ENCODE peak calls at places on chromosome 4, in six cellular contexts. One of them, this sample, is unnamed.

GRCh38 chr4:172311682-172312081 is 498.5 kb downstream of the GALNTL6 start:
- DNase-seq in body of pancreas: no peak
- DNase-seq in tibial nerve: no peak
- DNase-seq in GM12891: no peak
- DNase-seq in transverse colon: no peak
- DNase-seq in heart left ventricle: no peak
- DNase-seq in this sample: no peak

GRCh38 chr4:147285751-147286150 is 195.1 kb upstream of the EDNRA start:
- DNase-seq in body of pancreas: no peak
- DNase-seq in tibial nerve: no peak
- DNase-seq in GM12891: no peak
- DNase-seq in transverse colon: no peak
- DNase-seq in heart left ventricle: no peak
- DNase-seq in this sample: no peak

GRCh38 chr4:102541708-102542107 is 40.5 kb downstream of the NFKB1 start:
- DNase-seq in body of pancreas: no peak
- DNase-seq in tibial nerve: no peak
- DNase-seq in GM12891: no peak
- DNase-seq in transverse colon: peak
- DNase-seq in heart left ventricle: no peak
- DNase-seq in this sample: no peak

GRCh38 chr4:138773321-138773720 is 242.3 kb upstream of the NOCT start:
- DNase-seq in body of pancreas: no peak
- DNase-seq in tibial nerve: no peak
- DNase-seq in GM12891: no peak
- DNase-seq in transverse colon: no peak
- DNase-seq in heart left ventricle: no peak
- DNase-seq in this sample: no peak

GRCh38 chr4:93448691-93449293 is 379.8 kb upstream of the ATOH1 start:
- DNase-seq in body of pancreas: no peak
- DNase-seq in tibial nerve: no peak
- DNase-seq in GM12891: no peak
- DNase-seq in transverse colon: no peak
- DNase-seq in heart left ventricle: no peak
- DNase-seq in this sample: no peak

GRCh38 chr4:51836531-51836930 is 6.4 kb upstream of the DCUN1D4 start:
- DNase-seq in body of pancreas: no peak
- DNase-seq in tibial nerve: no peak
- DNase-seq in GM12891: no peak
- DNase-seq in transverse colon: no peak
- DNase-seq in heart left ventricle: no peak
- DNase-seq in this sample: no peak

GRCh38 chr4:110733901-110734300 is 111.0 kb upstream of the PITX2 start:
- DNase-seq in body of pancreas: no peak
- DNase-seq in tibial nerve: no peak
- DNase-seq in GM12891: no peak
- DNase-seq in transverse colon: no peak
- DNase-seq in heart left ventricle: no peak
- DNase-seq in this sample: no peak

GRCh38 chr4:140637836-140638235 is 69.1 kb upstream of the UCP1 start:
- DNase-seq in body of pancreas: peak
- DNase-seq in tibial nerve: no peak
- DNase-seq in GM12891: no peak
- DNase-seq in transverse colon: peak
- DNase-seq in heart left ventricle: no peak
- DNase-seq in this sample: peak

GRCh38 chr4:165378763-165379631 is at the start of gene CPE:
- DNase-seq in body of pancreas: peak
- DNase-seq in tibial nerve: peak
- DNase-seq in GM12891: peak
- DNase-seq in transverse colon: peak
- DNase-seq in heart left ventricle: peak
- DNase-seq in this sample: peak

GRCh38 chr4:100306018-100306417 is 115.8 kb upstream of the DDIT4L start:
- DNase-seq in body of pancreas: no peak
- DNase-seq in tibial nerve: no peak
- DNase-seq in GM12891: no peak
- DNase-seq in transverse colon: no peak
- DNase-seq in heart left ventricle: no peak
- DNase-seq in this sample: no peak

GRCh38 chr4:52402582-52402981 is 256.5 kb downstream of the USP46 start:
- DNase-seq in body of pancreas: no peak
- DNase-seq in tibial nerve: no peak
- DNase-seq in GM12891: no peak
- DNase-seq in transverse colon: no peak
- DNase-seq in heart left ventricle: no peak
- DNase-seq in this sample: no peak

GRCh38 chr4:57191523-57192034 is 81.4 kb upstream of the IGFBP7 start:
- DNase-seq in body of pancreas: peak
- DNase-seq in tibial nerve: no peak
- DNase-seq in GM12891: no peak
- DNase-seq in transverse colon: peak
- DNase-seq in heart left ventricle: no peak
- DNase-seq in this sample: no peak

GRCh38 chr4:169658196-169658595 is 37.8 kb downstream of the CLCN3 start:
- DNase-seq in body of pancreas: no peak
- DNase-seq in tibial nerve: no peak
- DNase-seq in GM12891: no peak
- DNase-seq in transverse colon: no peak
- DNase-seq in heart left ventricle: no peak
- DNase-seq in this sample: no peak

GRCh38 chr4:108991929-108992328 is 229.1 kb upstream of the ETNPPL start:
- DNase-seq in body of pancreas: no peak
- DNase-seq in tibial nerve: no peak
- DNase-seq in GM12891: no peak
- DNase-seq in transverse colon: no peak
- DNase-seq in heart left ventricle: no peak
- DNase-seq in this sample: no peak

GRCh38 chr4:38455092-38455855 is 208.7 kb upstream of the KLF3 start:
- DNase-seq in body of pancreas: no peak
- DNase-seq in tibial nerve: no peak
- DNase-seq in GM12891: no peak
- DNase-seq in transverse colon: no peak
- DNase-seq in heart left ventricle: no peak
- DNase-seq in this sample: no peak

GRCh38 chr4:147354994-147355393 is 125.9 kb upstream of the EDNRA start:
- DNase-seq in body of pancreas: no peak
- DNase-seq in tibial nerve: no peak
- DNase-seq in GM12891: no peak
- DNase-seq in transverse colon: no peak
- DNase-seq in heart left ventricle: no peak
- DNase-seq in this sample: no peak

GRCh38 chr4:151784676-151785075 is 23.9 kb upstream of the GATB start:
- DNase-seq in body of pancreas: no peak
- DNase-seq in tibial nerve: no peak
- DNase-seq in GM12891: no peak
- DNase-seq in transverse colon: no peak
- DNase-seq in heart left ventricle: no peak
- DNase-seq in this sample: no peak

GRCh38 chr4:151801547-151802516 is 41.0 kb upstream of the GATB start:
- DNase-seq in body of pancreas: peak
- DNase-seq in tibial nerve: peak
- DNase-seq in GM12891: peak
- DNase-seq in transverse colon: peak
- DNase-seq in heart left ventricle: no peak
- DNase-seq in this sample: no peak

GRCh38 chr4:97235516-97235915 is 907.8 kb downstream of the STPG2 start:
- DNase-seq in body of pancreas: no peak
- DNase-seq in tibial nerve: no peak
- DNase-seq in GM12891: no peak
- DNase-seq in transverse colon: no peak
- DNase-seq in heart left ventricle: no peak
- DNase-seq in this sample: no peak

GRCh38 chr4:13536607-13537006 is 7.7 kb downstream of the NKX3-2 start:
- DNase-seq in body of pancreas: no peak
- DNase-seq in tibial nerve: no peak
- DNase-seq in GM12891: no peak
- DNase-seq in transverse colon: no peak
- DNase-seq in heart left ventricle: no peak
- DNase-seq in this sample: no peak

GRCh38 chr4:83339573-83339972 is 4.9 kb upstream of the HPSE start:
- DNase-seq in body of pancreas: no peak
- DNase-seq in tibial nerve: no peak
- DNase-seq in GM12891: no peak
- DNase-seq in transverse colon: no peak
- DNase-seq in heart left ventricle: no peak
- DNase-seq in this sample: no peak

GRCh38 chr4:96407651-96408342 is 567.9 kb downstream of the PDHA2 start:
- DNase-seq in body of pancreas: no peak
- DNase-seq in tibial nerve: no peak
- DNase-seq in GM12891: no peak
- DNase-seq in transverse colon: no peak
- DNase-seq in heart left ventricle: no peak
- DNase-seq in this sample: no peak

GRCh38 chr4:53592686-53593641 is 1.7 kb upstream of the LNX1 start:
- DNase-seq in body of pancreas: peak
- DNase-seq in tibial nerve: no peak
- DNase-seq in GM12891: no peak
- DNase-seq in transverse colon: peak
- DNase-seq in heart left ventricle: peak
- DNase-seq in this sample: no peak

GRCh38 chr4:74930166-74930565 is 2.8 kb upstream of the PARM1 start:
- DNase-seq in body of pancreas: no peak
- DNase-seq in tibial nerve: no peak
- DNase-seq in GM12891: peak
- DNase-seq in transverse colon: no peak
- DNase-seq in heart left ventricle: no peak
- DNase-seq in this sample: no peak

DNA sequence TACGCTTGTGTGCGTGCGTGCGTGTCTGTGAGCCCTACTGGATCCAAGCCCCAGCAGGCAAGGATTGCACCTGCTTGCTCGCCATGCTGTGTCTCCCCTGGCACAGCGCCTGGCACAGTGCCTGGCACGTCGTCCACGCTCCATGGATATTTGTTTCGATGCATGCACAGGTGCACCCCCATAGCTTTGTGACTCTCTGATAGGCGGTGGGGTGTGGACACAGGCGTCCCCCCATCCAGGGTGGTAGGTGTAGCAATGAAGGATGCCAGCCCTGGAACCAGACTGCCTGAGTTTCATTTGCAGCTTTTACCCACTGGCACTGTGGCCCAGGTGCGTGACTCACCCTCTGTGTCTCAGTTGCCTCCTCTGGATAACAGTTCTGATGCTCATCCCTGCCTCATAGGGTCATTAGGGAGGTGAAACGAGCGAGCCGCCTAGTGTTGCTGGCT is 20.2 kb downstream of the PIGG start:
- DNase-seq in body of pancreas: no peak
- DNase-seq in tibial nerve: no peak
- DNase-seq in GM12891: no peak
- DNase-seq in transverse colon: no peak
- DNase-seq in heart left ventricle: no peak
- DNase-seq in this sample: no peak
- TF ChIP-seq POLR2A in body of pancreas: no peak
- TF ChIP-seq POLR2A in tibial nerve: no peak
- TF ChIP-seq POLR2A in GM12891: peak
- TF ChIP-seq POLR2A in transverse colon: no peak
- TF ChIP-seq POLR2A in heart left ventricle: no peak
- TF ChIP-seq POLR2A in this sample: no peak

DNA sequence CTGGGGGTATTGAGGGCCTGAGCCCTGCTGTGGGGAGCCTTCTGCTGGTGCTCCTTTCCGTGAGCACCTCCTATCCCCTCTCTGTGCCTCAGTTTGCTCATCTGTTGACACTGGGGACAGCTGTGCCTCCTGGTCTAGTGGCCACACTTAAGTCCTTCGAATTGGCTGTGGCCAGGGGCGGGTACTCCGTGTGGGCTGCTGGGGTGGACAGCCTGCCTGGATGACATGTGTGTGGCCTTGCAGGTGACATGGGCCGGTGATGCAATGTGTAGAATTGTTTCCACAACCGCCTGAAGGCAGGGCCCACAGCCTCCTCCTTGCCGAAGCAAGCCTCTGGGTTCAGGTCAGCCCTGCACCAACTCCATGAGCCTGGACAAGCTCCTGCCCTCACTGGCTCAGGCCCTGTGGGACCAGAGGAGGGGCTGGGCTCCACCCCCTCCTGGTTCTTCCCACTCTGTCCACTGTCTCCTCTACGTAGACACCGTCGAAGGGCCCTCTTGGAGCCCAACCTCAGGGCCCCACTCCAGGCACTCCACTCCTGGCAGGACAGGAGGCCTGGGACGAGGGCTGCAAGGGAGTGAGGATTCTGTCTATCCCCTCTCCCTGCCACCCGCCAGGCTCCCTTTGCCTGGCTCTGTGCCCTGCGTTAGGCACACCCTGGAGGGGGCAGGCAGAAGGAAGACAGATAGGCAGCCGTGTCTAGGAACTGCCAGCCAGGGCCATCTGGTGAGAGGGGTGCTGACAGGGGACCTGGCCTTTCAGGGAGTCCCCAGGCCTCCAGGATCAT is 1.2 kb downstream of the SH3BP2 start:
- DNase-seq in body of pancreas: peak
- DNase-seq in tibial nerve: no peak
- DNase-seq in GM12891: no peak
- DNase-seq in transverse colon: peak
- DNase-seq in heart left ventricle: peak
- DNase-seq in this sample: no peak
- TF ChIP-seq POLR2A in body of pancreas: peak
- TF ChIP-seq POLR2A in tibial nerve: no peak
- TF ChIP-seq POLR2A in GM12891: no peak
- TF ChIP-seq POLR2A in transverse colon: no peak
- TF ChIP-seq POLR2A in heart left ventricle: no peak
- TF ChIP-seq POLR2A in this sample: no peak

GRCh38 chr4:185307136-185307950 is 88.4 kb downstream of the LRP2BP start:
- DNase-seq in body of pancreas: peak
- DNase-seq in tibial nerve: no peak
- DNase-seq in GM12891: peak
- DNase-seq in transverse colon: no peak
- DNase-seq in heart left ventricle: no peak
- DNase-seq in this sample: no peak

GRCh38 chr4:185304944-185305690 is 90.6 kb downstream of the LRP2BP start:
- DNase-seq in body of pancreas: peak
- DNase-seq in tibial nerve: no peak
- DNase-seq in GM12891: peak
- DNase-seq in transverse colon: peak
- DNase-seq in heart left ventricle: no peak
- DNase-seq in this sample: no peak

GRCh38 chr4:185309770-185310169 is 86.0 kb downstream of the LRP2BP start:
- DNase-seq in body of pancreas: no peak
- DNase-seq in tibial nerve: no peak
- DNase-seq in GM12891: peak
- DNase-seq in transverse colon: no peak
- DNase-seq in heart left ventricle: no peak
- DNase-seq in this sample: no peak

GRCh38 chr4:185304541-185304940 is 91.2 kb downstream of the LRP2BP start:
- DNase-seq in body of pancreas: no peak
- DNase-seq in tibial nerve: no peak
- DNase-seq in GM12891: no peak
- DNase-seq in transverse colon: no peak
- DNase-seq in heart left ventricle: no peak
- DNase-seq in this sample: no peak

GRCh38 chr4:185305979-185306442 is 89.7 kb downstream of the LRP2BP start:
- DNase-seq in body of pancreas: no peak
- DNase-seq in tibial nerve: no peak
- DNase-seq in GM12891: no peak
- DNase-seq in transverse colon: no peak
- DNase-seq in heart left ventricle: no peak
- DNase-seq in this sample: peak
- TF ChIP-seq POLR2A in body of pancreas: no peak
- TF ChIP-seq POLR2A in tibial nerve: no peak
- TF ChIP-seq POLR2A in GM12891: peak
- TF ChIP-seq POLR2A in transverse colon: no peak
- TF ChIP-seq POLR2A in heart left ventricle: no peak
- TF ChIP-seq POLR2A in this sample: no peak

GRCh38 chr4:25312496-25313193 is at the start of gene ZCCHC4:
- DNase-seq in body of pancreas: peak
- DNase-seq in tibial nerve: peak
- DNase-seq in GM12891: peak
- DNase-seq in transverse colon: peak
- DNase-seq in heart left ventricle: peak
- DNase-seq in this sample: peak
- TF ChIP-seq POLR2A in body of pancreas: peak
- TF ChIP-seq POLR2A in tibial nerve: no peak
- TF ChIP-seq POLR2A in GM12891: peak
- TF ChIP-seq POLR2A in transverse colon: peak
- TF ChIP-seq POLR2A in heart left ventricle: no peak
- TF ChIP-seq POLR2A in this sample: peak

This sample was measured in H54.